ENCODE peak calls at places on chromosomes 13 and 19, in six cellular contexts. G is PC-9, K is MM.1S, U is GM23338, E is HCT116, V is hepatocyte. Y is an unnamed sample.

GRCh38 chr13:83286737-83287136 is 595.5 kb downstream of the SLITRK1 start:
- DNase-seq in K (no peak), E (no peak), V (no peak), U (no peak), G (no peak), Y (peak; percentile 48)

GRCh38 chr13:33182729-33183128 is 102.8 kb downstream of the STARD13 start:
- DNase-seq in K (no peak), E (no peak), U (no peak), V (no peak), G (no peak), Y (no peak)

GRCh38 chr19:47019431-47020041 is at the start of gene NPAS1:
- DNase-seq in K (no peak), U (peak; percentile 59), E (no peak), V (peak; percentile 19), G (no peak), Y (no peak)

GRCh38 chr13:93227280-93227905 is 786 bp downstream of the GPC6 start:
- DNase-seq in G (no peak), E (no peak), K (peak; percentile 28), V (peak; percentile 69), U (peak; percentile 66), Y (peak; percentile 43)

GRCh38 chr19:17332677-17333581 is 1.7 kb downstream of the ANO8 start:
- DNase-seq in E (peak; percentile 96), U (peak; percentile 94), K (peak; percentile 37), V (peak; percentile 47), G (no peak), Y (peak; percentile 76)

GRCh38 chr13:99553033-99553432 is 51.8 kb downstream of the TM9SF2 start:
- DNase-seq in V (no peak), G (no peak), U (no peak), K (no peak), E (no peak), Y (no peak)

GRCh38 chr19:34317311-34317927 is 47.6 kb upstream of the GPI start:
- DNase-seq in E (no peak), U (no peak), G (peak; percentile 11), K (no peak), V (peak; percentile 27), Y (no peak)

GRCh38 chr13:32407854-32408253 is 20.1 kb downstream of the N4BP2L1 start:
- DNase-seq in U (no peak), V (no peak), K (no peak), G (no peak), E (no peak), Y (no peak)

GRCh38 chr19:9958451-9958850 is 22.1 kb upstream of the OLFM2 start:
- DNase-seq in V (no peak), G (no peak), E (no peak), U (no peak), K (no peak), Y (no peak)

GRCh38 chr19:48424694-48425219 is 21.0 kb upstream of the GRWD1 start:
- DNase-seq in E (no peak), G (peak; percentile 58), K (no peak), V (no peak), U (peak; percentile 45), Y (peak; percentile 37)

GRCh38 chr13:107832521-107833095 is 382.7 kb downstream of the LIG4 start:
- DNase-seq in V (no peak), G (no peak), U (peak; percentile 23), E (no peak), K (no peak), Y (no peak)

GRCh38 chr19:48654299-48655059 is 8.5 kb upstream of the CA11 start:
- DNase-seq in E (no peak), U (no peak), K (no peak), G (no peak), V (peak; percentile 27), Y (no peak)

GRCh38 chr19:7509625-7510024 is 6.3 kb upstream of the ZNF358 start:
- DNase-seq in V (no peak), G (no peak), E (no peak), K (no peak), U (peak; percentile 80), Y (no peak)

GRCh38 chr13:26658491-26658890 is 101.0 kb downstream of the WASF3 start:
- DNase-seq in E (no peak), U (no peak), V (no peak), G (no peak), K (no peak), Y (no peak)

GRCh38 chr13:49367640-49368431 is 76.0 kb downstream of the CAB39L start:
- DNase-seq in V (no peak), G (no peak), K (no peak), U (peak; percentile 79), E (no peak), Y (no peak)

GRCh38 chr13:52399708-52400107 is 6.3 kb downstream of the THSD1 start:
- DNase-seq in U (peak; percentile 22), E (no peak), K (no peak), G (no peak), V (no peak), Y (no peak)

GRCh38 chr19:19588546-19588945 is 29.9 kb downstream of the PBX4 start:
- DNase-seq in G (no peak), K (no peak), E (no peak), U (no peak), V (no peak), Y (peak; percentile 50)

DNA sequence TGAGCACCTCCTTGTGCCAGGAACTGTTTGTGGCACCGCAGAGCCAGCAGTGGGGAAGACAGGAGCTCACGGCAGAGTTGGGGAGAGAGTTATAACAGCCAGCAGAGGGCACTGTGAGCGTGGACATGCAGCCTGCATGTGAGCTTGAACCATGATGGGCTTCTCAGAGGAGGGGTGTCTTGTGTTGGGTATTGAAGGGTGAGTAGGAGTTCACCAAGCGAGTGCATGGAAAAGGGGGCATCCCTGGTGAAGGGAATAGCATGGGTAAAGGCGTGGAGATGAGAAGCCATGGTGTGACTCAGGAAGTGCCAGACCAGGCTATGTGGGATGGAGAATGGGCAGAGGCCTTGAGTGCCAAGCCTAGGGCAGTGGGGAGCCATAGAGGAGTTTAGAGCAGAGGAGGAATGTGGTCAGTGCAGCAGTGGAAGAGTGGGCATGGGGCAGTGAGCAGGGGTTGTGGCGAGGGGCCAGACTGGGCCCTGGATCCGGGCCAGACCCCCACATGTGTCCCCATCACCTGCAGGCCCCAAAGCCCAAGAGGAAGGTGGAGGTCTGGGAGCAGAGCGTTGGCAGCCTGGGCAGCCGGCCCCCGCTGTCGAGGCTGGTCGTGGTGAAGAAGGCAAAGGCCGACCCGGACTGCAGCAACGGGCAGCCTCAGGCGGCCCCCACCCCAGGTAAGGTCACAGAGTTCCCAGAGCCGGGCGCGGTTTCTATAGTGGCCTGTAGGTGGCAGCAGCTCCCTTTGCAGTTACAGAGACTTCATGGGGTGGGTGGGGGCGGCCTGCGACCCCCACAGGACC is 11.8 kb upstream of the SHD start:
- DNase-seq in G (peak; percentile 27), K (peak; percentile 64), V (peak; percentile 81), U (peak; percentile 93), E (peak; percentile 75), Y (peak; percentile 64)
- H3K9me2 ChIP-seq in G (no peaks in the 10 kb centered on the region), K (no peaks in the 10 kb centered on the region), V (no peaks in the 10 kb centered on the region), U (no peaks in the 10 kb centered on the region), E (no peaks in the 10 kb centered on the region), Y (no peaks in the 10 kb centered on the region)

GRCh38 chr13:111901301-111901905 is 165.5 kb upstream of the SOX1 start:
- DNase-seq in K (no peak), G (no peak), E (no peak), U (no peak), V (no peak), Y (no peak)

GRCh38 chr13:111902726-111903125 is 164.2 kb upstream of the SOX1 start:
- DNase-seq in V (no peak), U (no peak), E (no peak), K (no peak), G (no peak), Y (no peak)

GRCh38 chr13:111899714-111900389 is 167.1 kb upstream of the SOX1 start:
- DNase-seq in G (no peak), E (no peak), U (no peak), V (no peak), K (no peak), Y (no peak)

GRCh38 chr13:111898956-111899713 is 167.8 kb upstream of the SOX1 start:
- DNase-seq in K (no peak), V (no peak), G (no peak), E (no peak), U (no peak), Y (no peak)

DNA sequence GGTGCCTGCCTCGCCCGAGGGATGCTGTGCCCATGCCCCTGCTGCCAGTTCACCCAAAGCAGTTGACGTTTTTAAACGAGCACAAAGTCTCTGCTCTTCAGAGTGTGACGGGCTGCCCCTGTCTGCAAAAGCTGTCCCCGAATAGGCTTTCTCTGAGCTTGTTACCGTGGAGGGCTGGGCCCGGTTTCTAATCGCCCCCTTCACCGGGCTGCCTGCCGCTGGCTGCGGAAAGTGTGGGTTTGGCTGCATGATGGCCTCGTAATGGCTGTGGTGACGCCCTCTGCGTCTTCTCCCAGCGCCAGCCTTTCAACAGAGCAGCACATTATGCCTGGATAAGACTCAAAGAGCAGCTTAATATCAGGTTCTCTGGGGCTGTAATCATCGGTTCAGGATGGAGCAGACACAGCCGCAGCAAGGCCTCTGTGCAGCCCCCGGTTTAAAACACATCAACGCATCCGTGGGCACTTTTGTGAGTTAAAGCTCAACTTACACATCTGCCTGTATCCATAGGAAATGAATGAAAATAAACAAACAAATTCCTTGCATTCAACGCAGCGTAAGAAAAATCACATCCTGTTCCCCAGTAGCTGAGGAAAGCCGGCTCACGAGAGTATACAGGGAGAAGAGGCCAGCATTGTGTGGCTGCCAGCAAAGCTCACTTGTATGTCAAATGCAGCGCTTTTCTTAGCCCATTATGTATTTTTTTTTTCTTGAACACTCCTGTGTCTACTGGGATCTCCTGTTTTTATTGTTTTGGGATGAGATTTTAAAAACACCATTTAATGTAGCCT is 166.4 kb upstream of the SOX1 start:
- DNase-seq in E (no peak), K (no peak), G (no peak), V (no peak), U (no peak), Y (no peak)
- TF ChIP-seq EZH2 in E (no peak), K (no peak), G (peak; percentile 5), V (no peak), U (no peak), Y (no peak)

GRCh38 chr19:4007021-4007835 is at the start of gene PIAS4:
- DNase-seq in G (peak; percentile 91), E (peak; percentile 88), K (peak; percentile 99), U (peak; percentile 97), V (peak; percentile 100), Y (peak; percentile 92)
- TF ChIP-seq CTCF in G (no peak), E (no peak), K (peak; percentile 18), U (no peak), V (no peak), Y (no peak)

GRCh38 chr19:42201489-42202289 is 15.8 kb downstream of the DEDD2 start:
- DNase-seq in G (no peak), V (no peak), U (no peak), K (peak; percentile 36), E (no peak), Y (no peak)

GRCh38 chr19:42202290-42202867 is 15.1 kb downstream of the DEDD2 start:
- DNase-seq in E (no peak), U (no peak), K (no peak), V (no peak), G (no peak), Y (no peak)

GRCh38 chr19:42204684-42205083 is 12.8 kb downstream of the DEDD2 start:
- DNase-seq in V (no peak), U (peak; percentile 37), G (no peak), E (no peak), K (no peak), Y (no peak)

GRCh38 chr19:42206871-42207755 is 10.4 kb downstream of the DEDD2 start:
- DNase-seq in E (no peak), U (no peak), K (no peak), G (peak; percentile 91), V (no peak), Y (peak; percentile 88)

DNA sequence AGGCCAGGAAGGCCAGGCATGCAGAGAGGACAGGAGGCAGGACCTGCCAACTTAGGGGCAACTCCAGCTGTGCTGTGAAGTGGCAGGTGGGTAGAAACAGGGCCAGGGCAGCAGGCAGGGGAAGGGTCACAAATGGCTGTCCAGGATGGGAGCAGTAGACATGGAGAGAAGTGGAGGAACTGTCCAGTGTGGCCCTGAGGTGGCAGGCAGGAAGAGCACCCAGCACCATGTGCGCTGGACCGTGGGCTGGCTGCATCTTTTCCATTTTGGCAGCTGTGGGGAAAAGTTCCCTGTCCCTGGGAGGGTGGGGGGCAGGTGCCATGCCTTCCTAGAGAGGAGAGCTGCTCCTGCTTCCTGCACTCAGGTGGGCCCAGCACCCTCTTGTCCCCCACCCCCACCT is 13.8 kb downstream of the DEDD2 start:
- DNase-seq in K (no peak), E (no peak), U (no peak), V (no peak), G (no peak), Y (no peak)
- H3K9me2 ChIP-seq in K (no peaks in the 10 kb centered on the region), E (no peaks in the 10 kb centered on the region), U (no peaks in the 10 kb centered on the region), V (no peaks in the 10 kb centered on the region), G (no peaks in the 10 kb centered on the region), Y (no peaks in the 10 kb centered on the region)